ENCODE peak calls at places on chromosomes 3 and 15, in seven cellular contexts. E is stimulated activated CD4-positive, alpha-beta T cell treated with anti-CD3 and anti-CD28 coated beads, Interleukin-1b, Interleukin-23, amount 100 ng/mL, for 1 hour; B is CD4-positive, alpha-beta T cell; M is NCI-H345; C is stimulated activated effector memory CD8-positive, alpha-beta T cell treated with anti-CD3 and anti-CD28 coated beads, Interleukin-12 subunit alpha, Interleukin-12 subunit beta, amount 100 ng/mL, for 72 hours; H is DND-41; U is small intestine. V is an unnamed sample.

GRCh38 chr15:60003243-60004018 is 680 bp upstream of the FOXB1 start:
- DNase-seq in M (no peak), E (no peak), B (no peak), U (no peak), H (peak), C (no peak), V (no peak)

GRCh38 chr3:123319760-123320159 is 118.0 kb downstream of the SEC22A start:
- DNase-seq in M (no peak), E (no peak), B (no peak), C (no peak), U (no peak), H (no peak), V (no peak)

GRCh38 chr15:85331666-85332261 is 48.6 kb upstream of the AKAP13 start:
- DNase-seq in U (no peak), E (no peak), M (no peak), B (no peak), H (no peak), C (no peak), V (no peak)

GRCh38 chr3:115710799-115711198 is 87.5 kb downstream of the GAP43 start:
- DNase-seq in E (no peak), U (no peak), B (no peak), C (no peak), H (no peak), M (no peak), V (no peak)

GRCh38 chr3:118543823-118544222 is 490.8 kb downstream of the IGSF11 start:
- DNase-seq in M (no peak), U (no peak), E (no peak), H (no peak), B (no peak), C (no peak), V (no peak)

GRCh38 chr15:70071799-70072198 is 25.9 kb downstream of the TLE3 start:
- DNase-seq in B (no peak), E (no peak), C (no peak), H (no peak), U (no peak), M (no peak), V (no peak)

GRCh38 chr3:123373535-123373987 is 75.3 kb downstream of the ADCY5 start:
- DNase-seq in H (no peak), C (no peak), B (no peak), E (no peak), U (no peak), M (no peak), V (no peak)

GRCh38 chr3:106161236-106161635 is 292.4 kb upstream of the CBLB start:
- DNase-seq in U (no peak), H (no peak), B (no peak), M (no peak), E (no peak), C (no peak), V (no peak)

GRCh38 chr3:194548346-194549321 is 61.8 kb upstream of the ATP13A3 start:
- DNase-seq in H (no peak), U (no peak), E (no peak), C (no peak), M (no peak), B (no peak), V (no peak)

GRCh38 chr3:171346011-171346410 is 114.2 kb downstream of the TNIK start:
- DNase-seq in B (no peak), M (no peak), U (peak), C (no peak), E (no peak), H (no peak), V (no peak)

GRCh38 chr3:45426161-45426560 is 37.8 kb downstream of the LARS2 start:
- DNase-seq in C (no peak), E (no peak), B (no peak), H (no peak), M (peak), U (peak), V (no peak)

GRCh38 chr15:35358824-35359223 is 187.1 kb downstream of the DPH6 start:
- DNase-seq in H (no peak), B (no peak), E (no peak), M (no peak), U (no peak), C (no peak), V (no peak)

GRCh38 chr15:81887913-81888312 is 157.9 kb downstream of the MEX3B start:
- DNase-seq in H (no peak), E (no peak), M (no peak), U (no peak), B (no peak), C (no peak), V (peak)

GRCh38 chr3:46671541-46672348 is 21.7 kb downstream of the ALS2CL start:
- DNase-seq in H (no peak), U (no peak), C (no peak), B (no peak), E (no peak), M (no peak), V (no peak)

GRCh38 chr3:171283248-171284222 is 176.7 kb downstream of the TNIK start:
- DNase-seq in E (no peak), B (no peak), C (no peak), M (no peak), H (no peak), U (no peak), V (no peak)

GRCh38 chr3:183318846-183319770 is 66.1 kb downstream of the B3GNT5 start:
- DNase-seq in U (peak), B (no peak), H (no peak), C (no peak), E (no peak), M (no peak), V (peak)

GRCh38 chr15:90309050-90309449 is 43.0 kb upstream of the ZNF774 start:
- DNase-seq in C (no peak), B (no peak), M (no peak), U (no peak), H (no peak), E (no peak), V (no peak)

GRCh38 chr3:196599734-196600128 is 31.3 kb downstream of the FBXO45 start:
- DNase-seq in M (no peak), U (no peak), B (no peak), C (no peak), H (no peak), E (no peak), V (no peak)

GRCh38 chr3:45553469-45553974 is 41.0 kb upstream of the LIMD1 start:
- DNase-seq in E (no peak), M (no peak), B (no peak), H (no peak), C (no peak), U (no peak), V (peak)

GRCh38 chr3:128282392-128283196 is 129.3 kb downstream of the EEFSEC start:
- DNase-seq in E (no peak), M (no peak), C (no peak), H (no peak), B (no peak), U (no peak), V (peak)

V was measured in AG10803.